ENCODE peak calls at places on chromosomes 5 and 9, in ten cellular contexts. One of them, this sample, is unnamed.

GRCh38 chr9:13181652-13182051 is 97.8 kb downstream of the MPDZ start:
- DNase-seq in transverse colon: no peak
- DNase-seq in A549: peak
- DNase-seq in sigmoid colon: no peak
- DNase-seq in right lobe of liver: no peak
- DNase-seq in tibial nerve: no peak
- DNase-seq in heart left ventricle: no peak
- DNase-seq in ovary: no peak
- DNase-seq in HCT116: no peak
- DNase-seq in uterus: no peak
- DNase-seq in this sample: no peak

GRCh38 chr9:13967493-13967892 is 346.4 kb downstream of the NFIB start:
- DNase-seq in transverse colon: no peak
- DNase-seq in tibial nerve: no peak
- DNase-seq in A549: no peak
- DNase-seq in right lobe of liver: no peak
- DNase-seq in uterus: no peak
- DNase-seq in sigmoid colon: no peak
- DNase-seq in heart left ventricle: no peak
- DNase-seq in HCT116: no peak
- DNase-seq in ovary: no peak
- DNase-seq in this sample: no peak

GRCh38 chr5:32174011-32174866 is at the start of gene GOLPH3:
- DNase-seq in heart left ventricle: peak
- DNase-seq in HCT116: peak
- DNase-seq in ovary: peak
- DNase-seq in transverse colon: peak
- DNase-seq in right lobe of liver: peak
- DNase-seq in uterus: peak
- DNase-seq in A549: peak
- DNase-seq in sigmoid colon: peak
- DNase-seq in tibial nerve: peak
- DNase-seq in this sample: peak

GRCh38 chr9:97560154-97560553 is 58.7 kb downstream of the TMOD1 start:
- DNase-seq in sigmoid colon: no peak
- DNase-seq in right lobe of liver: no peak
- DNase-seq in tibial nerve: no peak
- DNase-seq in HCT116: no peak
- DNase-seq in uterus: peak
- DNase-seq in A549: no peak
- DNase-seq in transverse colon: no peak
- DNase-seq in heart left ventricle: no peak
- DNase-seq in ovary: no peak
- DNase-seq in this sample: no peak

GRCh38 chr5:6194261-6194875 is 184.0 kb downstream of the MED10 start:
- DNase-seq in A549: no peak
- DNase-seq in ovary: no peak
- DNase-seq in uterus: no peak
- DNase-seq in HCT116: no peak
- DNase-seq in transverse colon: no peak
- DNase-seq in right lobe of liver: no peak
- DNase-seq in heart left ventricle: no peak
- DNase-seq in sigmoid colon: no peak
- DNase-seq in tibial nerve: no peak
- DNase-seq in this sample: no peak

GRCh38 chr5:158140120-158140778 is 281.3 kb upstream of the CLINT1 start:
- DNase-seq in right lobe of liver: no peak
- DNase-seq in ovary: no peak
- DNase-seq in HCT116: no peak
- DNase-seq in sigmoid colon: no peak
- DNase-seq in tibial nerve: peak
- DNase-seq in heart left ventricle: no peak
- DNase-seq in transverse colon: no peak
- DNase-seq in uterus: peak
- DNase-seq in A549: no peak
- DNase-seq in this sample: no peak

GRCh38 chr9:71909887-71910601 is 949 bp downstream of the ABHD17B start:
- DNase-seq in uterus: peak
- DNase-seq in sigmoid colon: peak
- DNase-seq in transverse colon: peak
- DNase-seq in HCT116: no peak
- DNase-seq in A549: peak
- DNase-seq in tibial nerve: no peak
- DNase-seq in ovary: peak
- DNase-seq in right lobe of liver: peak
- DNase-seq in heart left ventricle: peak
- DNase-seq in this sample: no peak

GRCh38 chr5:96548941-96549340 is 113.2 kb upstream of the CAST start:
- DNase-seq in ovary: no peak
- DNase-seq in HCT116: no peak
- DNase-seq in transverse colon: no peak
- DNase-seq in sigmoid colon: no peak
- DNase-seq in uterus: no peak
- DNase-seq in heart left ventricle: no peak
- DNase-seq in right lobe of liver: no peak
- DNase-seq in tibial nerve: no peak
- DNase-seq in A549: no peak
- DNase-seq in this sample: no peak

GRCh38 chr9:135991771-135992170 is 30.6 kb upstream of the UBAC1 start:
- DNase-seq in right lobe of liver: no peak
- DNase-seq in uterus: no peak
- DNase-seq in transverse colon: no peak
- DNase-seq in A549: no peak
- DNase-seq in tibial nerve: no peak
- DNase-seq in ovary: no peak
- DNase-seq in sigmoid colon: no peak
- DNase-seq in heart left ventricle: peak
- DNase-seq in HCT116: no peak
- DNase-seq in this sample: no peak

GRCh38 chr9:135993840-135994776 is 32.9 kb upstream of the UBAC1 start:
- DNase-seq in right lobe of liver: peak
- DNase-seq in heart left ventricle: peak
- DNase-seq in HCT116: no peak
- DNase-seq in sigmoid colon: no peak
- DNase-seq in A549: no peak
- DNase-seq in uterus: no peak
- DNase-seq in transverse colon: no peak
- DNase-seq in tibial nerve: no peak
- DNase-seq in ovary: no peak
- DNase-seq in this sample: no peak

GRCh38 chr9:135990468-135991429 is 29.6 kb upstream of the UBAC1 start:
- DNase-seq in right lobe of liver: peak
- DNase-seq in ovary: no peak
- DNase-seq in transverse colon: peak
- DNase-seq in tibial nerve: no peak
- DNase-seq in uterus: peak
- DNase-seq in heart left ventricle: no peak
- DNase-seq in sigmoid colon: no peak
- DNase-seq in HCT116: peak
- DNase-seq in A549: no peak
- DNase-seq in this sample: peak

GRCh38 chr9:135993409-135993742 is 32.2 kb upstream of the UBAC1 start:
- DNase-seq in transverse colon: no peak
- DNase-seq in uterus: no peak
- DNase-seq in ovary: no peak
- DNase-seq in HCT116: no peak
- DNase-seq in right lobe of liver: no peak
- DNase-seq in A549: no peak
- DNase-seq in sigmoid colon: no peak
- DNase-seq in heart left ventricle: no peak
- DNase-seq in tibial nerve: no peak
- DNase-seq in this sample: no peak

GRCh38 chr9:135992486-135993408 is 31.6 kb upstream of the UBAC1 start:
- DNase-seq in ovary: peak
- DNase-seq in sigmoid colon: peak
- DNase-seq in A549: peak
- DNase-seq in tibial nerve: peak
- DNase-seq in right lobe of liver: peak
- DNase-seq in transverse colon: peak
- DNase-seq in uterus: peak
- DNase-seq in heart left ventricle: peak
- DNase-seq in HCT116: no peak
- DNase-seq in this sample: no peak
- TF ChIP-seq POLR2A in ovary: peak
- TF ChIP-seq POLR2A in sigmoid colon: no peak
- TF ChIP-seq POLR2A in A549: peak
- TF ChIP-seq POLR2A in tibial nerve: no peak
- TF ChIP-seq POLR2A in right lobe of liver: peak
- TF ChIP-seq POLR2A in transverse colon: no peak
- TF ChIP-seq POLR2A in uterus: no peak
- TF ChIP-seq POLR2A in heart left ventricle: no peak
- TF ChIP-seq POLR2A in HCT116: no peak
- TF ChIP-seq POLR2A in this sample: no peak

DNA sequence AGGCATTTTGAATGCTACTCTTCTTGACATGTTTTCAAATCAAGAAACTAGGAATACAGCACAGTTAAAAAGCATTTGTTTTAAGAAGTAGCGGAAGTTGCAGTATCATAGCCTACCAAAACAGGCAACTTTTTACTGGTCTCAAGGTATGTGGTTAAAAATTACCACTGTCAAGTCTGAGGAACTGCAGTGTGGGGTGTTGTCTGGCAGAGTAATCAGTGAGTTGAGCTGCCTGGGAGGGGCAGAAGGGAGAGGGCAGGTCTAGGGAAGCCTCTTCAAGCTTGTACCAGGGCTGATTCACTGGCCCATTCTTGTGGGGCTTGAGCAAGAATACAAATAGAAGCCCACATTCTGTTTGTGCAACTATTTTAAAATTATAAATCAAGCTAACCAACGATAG is 42.4 kb upstream of the SV2C start:
- DNase-seq in transverse colon: peak
- DNase-seq in uterus: no peak
- DNase-seq in HCT116: no peak
- DNase-seq in heart left ventricle: no peak
- DNase-seq in right lobe of liver: no peak
- DNase-seq in tibial nerve: no peak
- DNase-seq in A549: no peak
- DNase-seq in sigmoid colon: no peak
- DNase-seq in ovary: no peak
- DNase-seq in this sample: no peak
- TF ChIP-seq CTCF in transverse colon: no peak
- TF ChIP-seq CTCF in uterus: no peak
- TF ChIP-seq CTCF in HCT116: no peak
- TF ChIP-seq CTCF in heart left ventricle: no peak
- TF ChIP-seq CTCF in right lobe of liver: no peak
- TF ChIP-seq CTCF in tibial nerve: no peak
- TF ChIP-seq CTCF in A549: no peak
- TF ChIP-seq CTCF in sigmoid colon: no peak
- TF ChIP-seq CTCF in ovary: no peak
- TF ChIP-seq CTCF in this sample: no peak

GRCh38 chr9:120869360-120869687 is 7.7 kb downstream of the PHF19 start:
- DNase-seq in sigmoid colon: no peak
- DNase-seq in heart left ventricle: no peak
- DNase-seq in transverse colon: no peak
- DNase-seq in right lobe of liver: no peak
- DNase-seq in A549: no peak
- DNase-seq in ovary: no peak
- DNase-seq in tibial nerve: no peak
- DNase-seq in uterus: no peak
- DNase-seq in HCT116: no peak
- DNase-seq in this sample: no peak

GRCh38 chr9:120868676-120869359 is 8.2 kb downstream of the PHF19 start:
- DNase-seq in HCT116: peak
- DNase-seq in A549: peak
- DNase-seq in tibial nerve: peak
- DNase-seq in sigmoid colon: peak
- DNase-seq in transverse colon: peak
- DNase-seq in heart left ventricle: peak
- DNase-seq in right lobe of liver: peak
- DNase-seq in ovary: peak
- DNase-seq in uterus: peak
- DNase-seq in this sample: peak

GRCh38 chr9:120869726-120870125 is 7.3 kb downstream of the PHF19 start:
- DNase-seq in ovary: peak
- DNase-seq in HCT116: no peak
- DNase-seq in tibial nerve: no peak
- DNase-seq in sigmoid colon: no peak
- DNase-seq in A549: no peak
- DNase-seq in right lobe of liver: no peak
- DNase-seq in uterus: no peak
- DNase-seq in heart left ventricle: no peak
- DNase-seq in transverse colon: no peak
- DNase-seq in this sample: no peak

GRCh38 chr9:120867676-120868338 is 9.2 kb downstream of the PHF19 start:
- DNase-seq in sigmoid colon: no peak
- DNase-seq in transverse colon: no peak
- DNase-seq in HCT116: no peak
- DNase-seq in tibial nerve: no peak
- DNase-seq in ovary: peak
- DNase-seq in A549: no peak
- DNase-seq in uterus: no peak
- DNase-seq in heart left ventricle: no peak
- DNase-seq in right lobe of liver: no peak
- DNase-seq in this sample: no peak

GRCh38 chr9:120868339-120868675 is 8.7 kb downstream of the PHF19 start:
- DNase-seq in transverse colon: no peak
- DNase-seq in A549: no peak
- DNase-seq in ovary: no peak
- DNase-seq in right lobe of liver: no peak
- DNase-seq in sigmoid colon: no peak
- DNase-seq in uterus: no peak
- DNase-seq in heart left ventricle: no peak
- DNase-seq in HCT116: no peak
- DNase-seq in tibial nerve: no peak
- DNase-seq in this sample: no peak
- TF ChIP-seq POLR2A in transverse colon: peak
- TF ChIP-seq POLR2A in A549: peak
- TF ChIP-seq POLR2A in ovary: no peak
- TF ChIP-seq POLR2A in right lobe of liver: peak
- TF ChIP-seq POLR2A in sigmoid colon: no peak
- TF ChIP-seq POLR2A in uterus: peak
- TF ChIP-seq POLR2A in heart left ventricle: no peak
- TF ChIP-seq POLR2A in HCT116: no peak
- TF ChIP-seq POLR2A in tibial nerve: no peak
- TF ChIP-seq POLR2A in this sample: no peak

GRCh38 chr5:163916376-163916775 is 411.0 kb downstream of the MAT2B start:
- DNase-seq in ovary: no peak
- DNase-seq in tibial nerve: no peak
- DNase-seq in sigmoid colon: no peak
- DNase-seq in HCT116: no peak
- DNase-seq in A549: no peak
- DNase-seq in uterus: no peak
- DNase-seq in transverse colon: peak
- DNase-seq in heart left ventricle: no peak
- DNase-seq in right lobe of liver: no peak
- DNase-seq in this sample: no peak

GRCh38 chr5:163912023-163912422 is 406.6 kb downstream of the MAT2B start:
- DNase-seq in A549: no peak
- DNase-seq in ovary: no peak
- DNase-seq in right lobe of liver: no peak
- DNase-seq in sigmoid colon: no peak
- DNase-seq in heart left ventricle: no peak
- DNase-seq in uterus: no peak
- DNase-seq in tibial nerve: no peak
- DNase-seq in HCT116: no peak
- DNase-seq in transverse colon: no peak
- DNase-seq in this sample: no peak

GRCh38 chr5:163914911-163915310 is 409.5 kb downstream of the MAT2B start:
- DNase-seq in uterus: no peak
- DNase-seq in transverse colon: peak
- DNase-seq in ovary: no peak
- DNase-seq in heart left ventricle: no peak
- DNase-seq in HCT116: no peak
- DNase-seq in tibial nerve: no peak
- DNase-seq in right lobe of liver: no peak
- DNase-seq in sigmoid colon: no peak
- DNase-seq in A549: no peak
- DNase-seq in this sample: peak

GRCh38 chr5:163915481-163915961 is 410.1 kb downstream of the MAT2B start:
- DNase-seq in tibial nerve: no peak
- DNase-seq in HCT116: no peak
- DNase-seq in uterus: no peak
- DNase-seq in heart left ventricle: no peak
- DNase-seq in A549: no peak
- DNase-seq in right lobe of liver: no peak
- DNase-seq in ovary: no peak
- DNase-seq in sigmoid colon: no peak
- DNase-seq in transverse colon: peak
- DNase-seq in this sample: peak

DNA sequence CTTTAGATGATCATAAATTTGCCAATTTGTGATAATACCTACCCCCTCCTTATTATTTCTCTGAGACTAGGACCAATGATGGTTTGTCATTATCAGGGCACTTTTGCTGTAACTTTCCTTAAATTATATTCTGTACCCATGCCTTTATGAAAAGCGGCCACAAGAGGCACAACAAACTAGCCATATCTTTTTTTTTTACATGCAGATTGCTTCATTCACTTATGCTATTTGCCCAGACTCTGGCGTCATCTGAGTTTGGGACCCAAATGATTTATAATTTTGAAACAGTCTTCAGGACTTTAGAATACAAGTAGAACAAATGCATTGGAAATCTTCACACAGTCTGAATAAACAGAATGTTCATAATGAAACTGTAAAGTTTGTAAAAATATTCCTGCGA is 408.1 kb downstream of the MAT2B start:
- DNase-seq in heart left ventricle: no peak
- DNase-seq in ovary: no peak
- DNase-seq in uterus: no peak
- DNase-seq in HCT116: no peak
- DNase-seq in sigmoid colon: no peak
- DNase-seq in transverse colon: no peak
- DNase-seq in right lobe of liver: no peak
- DNase-seq in A549: no peak
- DNase-seq in tibial nerve: no peak
- DNase-seq in this sample: no peak
- TF ChIP-seq CTCF in heart left ventricle: no peak
- TF ChIP-seq CTCF in ovary: no peak
- TF ChIP-seq CTCF in uterus: no peak
- TF ChIP-seq CTCF in HCT116: no peak
- TF ChIP-seq CTCF in sigmoid colon: no peak
- TF ChIP-seq CTCF in transverse colon: no peak
- TF ChIP-seq CTCF in right lobe of liver: peak
- TF ChIP-seq CTCF in A549: no peak
- TF ChIP-seq CTCF in tibial nerve: no peak
- TF ChIP-seq CTCF in this sample: no peak